ENCODE peak calls at places on chromosomes 7 and 10, in nine cellular contexts. C is brain microvascular endothelial cell; F is fibroblast of the conjunctiva; Y is A549; P is COLO829; Q is stimulated activated CD4-positive, alpha-beta T cell treated with anti-CD3 and anti-CD28 coated beads, TNF-alpha, amount 100 ng/mL, for 4 hours; E is activated T-helper 1 cell treated with anti-CD3 and anti-CD28 coated beads, Interleukin-2, amount 50 U/mL, for 16 hours; T is NCI-H510A treated with DMSO at 0.1 percent for 48 hours; K is mucosa of descending colon. B is an unnamed sample.

GRCh38 chr7:28037220-28038010 is 143.2 kb downstream of the JAZF1 start:
- DNase-seq in C (peak; percentile 88), F (peak; percentile 85), Y (peak; percentile 95), P (peak; percentile 75), Q (no peak), E (no peak), T (no peak), K (no peak), B (no peak)

GRCh38 chr7:33918401-33919120 is 13.2 kb downstream of the BMPER start:
- DNase-seq in C (no peak), F (no peak), Y (no peak), P (no peak), Q (no peak), E (no peak), T (no peak), K (no peak), B (no peak)

GRCh38 chr7:116843373-116843772 is 19.0 kb upstream of the CAPZA2 start:
- DNase-seq in C (no peak), F (no peak), Y (no peak), P (no peak), Q (no peak), E (no peak), T (no peak), K (peak; percentile 9), B (no peak)

GRCh38 chr10:92126100-92126650 is 164.7 kb downstream of the CPEB3 start:
- DNase-seq in C (no peak), F (no peak), Y (no peak), P (no peak), Q (no peak), E (no peak), T (no peak), K (no peak), B (no peak)

GRCh38 chr7:142720981-142721380 is 28.3 kb upstream of the PRSS1 start:
- DNase-seq in C (no peak), F (no peak), Y (no peak), P (no peak), Q (no peak), E (no peak), T (no peak), K (no peak), B (no peak)

GRCh38 chr10:36303896-36304295 is 661.8 kb upstream of the FZD8 start:
- DNase-seq in C (no peak), F (no peak), Y (no peak), P (no peak), Q (no peak), E (no peak), T (no peak), K (no peak), B (no peak)

GRCh38 chr10:121485443-121486139 is 112.7 kb downstream of the FGFR2 start:
- DNase-seq in C (no peak), F (no peak), Y (no peak), P (no peak), Q (no peak), E (no peak), T (peak; percentile 12), K (no peak), B (no peak)

GRCh38 chr7:115227473-115228235 is 305.8 kb downstream of the MDFIC start:
- DNase-seq in C (no peak), F (no peak), Y (no peak), P (no peak), Q (no peak), E (no peak), T (no peak), K (no peak), B (no peak)

GRCh38 chr7:118109607-118110006 is 74.4 kb upstream of the LSM8 start:
- DNase-seq in C (no peak), F (no peak), Y (peak; percentile 63), P (no peak), Q (no peak), E (no peak), T (peak; percentile 64), K (no peak), B (no peak)

GRCh38 chr7:102460467-102460866 is 4.2 kb downstream of the ALKBH4 start:
- DNase-seq in C (no peak), F (no peak), Y (no peak), P (no peak), Q (no peak), E (no peak), T (no peak), K (no peak), B (no peak)

GRCh38 chr10:71621783-71622526 is 97.6 kb downstream of the C10orf105 start:
- DNase-seq in C (peak; percentile 29), F (no peak), Y (no peak), P (no peak), Q (no peak), E (no peak), T (no peak), K (no peak), B (peak; percentile 34)

GRCh38 chr10:132984801-132985545 is 42.6 kb upstream of the CFAP46 start:
- DNase-seq in C (no peak), F (no peak), Y (no peak), P (no peak), Q (no peak), E (no peak), T (no peak), K (no peak), B (no peak)

GRCh38 chr10:61404771-61405170 is 48.4 kb downstream of the TMEM26 start:
- DNase-seq in C (no peak), F (no peak), Y (no peak), P (no peak), Q (no peak), E (no peak), T (no peak), K (no peak), B (peak; percentile 64)

GRCh38 chr10:52570490-52570889 is 202.1 kb downstream of the MBL2 start:
- DNase-seq in C (no peak), F (no peak), Y (no peak), P (no peak), Q (no peak), E (no peak), T (no peak), K (no peak), B (no peak)

GRCh38 chr7:9507281-9507680 is 1073.9 kb downstream of the NXPH1 start:
- DNase-seq in C (no peak), F (no peak), Y (no peak), P (no peak), Q (no peak), E (no peak), T (no peak), K (no peak), B (no peak)

GRCh38 chr10:76675951-76676587 is 961.5 kb downstream of the KCNMA1 start:
- DNase-seq in C (no peak), F (peak; percentile 56), Y (no peak), P (no peak), Q (no peak), E (no peak), T (no peak), K (peak; percentile 16), B (no peak)

GRCh38 chr7:14734839-14735321 is 167.7 kb downstream of the DGKB start:
- DNase-seq in C (no peak), F (no peak), Y (no peak), P (no peak), Q (no peak), E (no peak), T (no peak), K (no peak), B (peak; percentile 16)

GRCh38 chr7:2010551-2011265 is 222.0 kb downstream of the MAD1L1 start:
- DNase-seq in C (no peak), F (no peak), Y (no peak), P (no peak), Q (no peak), E (no peak), T (no peak), K (no peak), B (no peak)

GRCh38 chr10:61623101-61623500 is 39.6 kb upstream of the CABCOCO1 start:
- DNase-seq in C (no peak), F (no peak), Y (no peak), P (no peak), Q (no peak), E (no peak), T (peak; percentile 44), K (no peak), B (no peak)

GRCh38 chr10:88858493-88858892 is 6.8 kb upstream of the ANKRD22 start:
- DNase-seq in C (no peak), F (no peak), Y (no peak), P (no peak), Q (no peak), E (no peak), T (no peak), K (no peak), B (no peak)

GRCh38 chr7:78864339-78864738 is 589.1 kb downstream of the MAGI2 start:
- DNase-seq in C (no peak), F (no peak), Y (no peak), P (no peak), Q (no peak), E (no peak), T (no peak), K (no peak), B (no peak)

GRCh38 chr10:95327367-95327766 is 36.6 kb upstream of the PDLIM1 start:
- DNase-seq in C (peak; percentile 31), F (no peak), Y (no peak), P (no peak), Q (no peak), E (no peak), T (peak; percentile 86), K (peak; percentile 48), B (no peak)

GRCh38 chr7:131000873-131001272 is 266.9 kb upstream of the KLF14 start:
- DNase-seq in C (no peak), F (no peak), Y (no peak), P (no peak), Q (no peak), E (no peak), T (no peak), K (no peak), B (no peak)

GRCh38 chr7:38057829-38058228 is 120.2 kb upstream of the STARD3NL start:
- DNase-seq in C (no peak), F (no peak), Y (no peak), P (no peak), Q (no peak), E (no peak), T (peak; percentile 31), K (no peak), B (no peak)

GRCh38 chr7:45402480-45403218 is 171.5 kb upstream of the ADCY1 start:
- DNase-seq in C (peak; percentile 51), F (peak; percentile 91), Y (no peak), P (peak; percentile 99), Q (no peak), E (no peak), T (no peak), K (no peak), B (no peak)

GRCh38 chr10:114258274-114258840 is 19.3 kb downstream of the VWA2 start:
- DNase-seq in C (no peak), F (no peak), Y (no peak), P (peak; percentile 11), Q (no peak), E (no peak), T (peak; percentile 23), K (peak; percentile 52), B (no peak)

GRCh38 chr10:43282881-43283280 is 16.0 kb upstream of the RASGEF1A start:
- DNase-seq in C (no peak), F (no peak), Y (no peak), P (peak; percentile 28), Q (no peak), E (no peak), T (no peak), K (no peak), B (no peak)

GRCh38 chr7:2247141-2247985 is 5.3 kb downstream of the NUDT1 start:
- DNase-seq in C (no peak), F (no peak), Y (no peak), P (no peak), Q (no peak), E (no peak), T (peak; percentile 15), K (no peak), B (no peak)

GRCh38 chr10:131148270-131148669 is 163.3 kb downstream of the TCERG1L start:
- DNase-seq in C (no peak), F (no peak), Y (no peak), P (no peak), Q (no peak), E (no peak), T (no peak), K (no peak), B (no peak)

GRCh38 chr10:11612004-11613001 is 853 bp upstream of the USP6NL start:
- DNase-seq in C (no peak), F (no peak), Y (no peak), P (no peak), Q (no peak), E (no peak), T (no peak), K (no peak), B (no peak)

GRCh38 chr10:103575416-103576075 is 82.0 kb downstream of the NEURL1 start:
- DNase-seq in C (no peak), F (no peak), Y (no peak), P (no peak), Q (no peak), E (no peak), T (peak; percentile 62), K (no peak), B (no peak)

B was measured in HAP-1.